ENCODE peak calls at places on chromosomes 3 and 15, in four cellular contexts. One of them, this sample, is unnamed.

GRCh38 chr3:124787490-124788195 is 57.4 kb downstream of the UMPS start:
- DNase-seq in adipocyte: peak; percentile 34
- DNase-seq in fibroblast of lung: peak; percentile 39
- DNase-seq in adrenal gland: no peak
- DNase-seq in this sample: no peak

GRCh38 chr3:142022381-142022780 is 127.0 kb downstream of the TFDP2 start:
- DNase-seq in adipocyte: no peak
- DNase-seq in fibroblast of lung: peak; percentile 23
- DNase-seq in adrenal gland: no peak
- DNase-seq in this sample: no peak

GRCh38 chr15:85583404-85584390 is 203.3 kb downstream of the AKAP13 start:
- DNase-seq in adipocyte: no peak
- DNase-seq in fibroblast of lung: peak; percentile 81
- DNase-seq in adrenal gland: peak; percentile 40
- DNase-seq in this sample: no peak

GRCh38 chr3:172084871-172085556 is 45.6 kb downstream of the FNDC3B start:
- DNase-seq in adipocyte: peak; percentile 60
- DNase-seq in fibroblast of lung: no peak
- DNase-seq in adrenal gland: no peak
- DNase-seq in this sample: no peak

GRCh38 chr3:189868061-189868460 is 236.9 kb downstream of the TP63 start:
- DNase-seq in adipocyte: no peak
- DNase-seq in fibroblast of lung: no peak
- DNase-seq in adrenal gland: no peak
- DNase-seq in this sample: no peak

GRCh38 chr3:188916934-188917391 is 254.8 kb upstream of the TPRG1 start:
- DNase-seq in adipocyte: no peak
- DNase-seq in fibroblast of lung: no peak
- DNase-seq in adrenal gland: no peak
- DNase-seq in this sample: no peak

GRCh38 chr3:171420667-171421066 is 39.5 kb downstream of the TNIK start:
- DNase-seq in adipocyte: no peak
- DNase-seq in fibroblast of lung: peak; percentile 49
- DNase-seq in adrenal gland: no peak
- DNase-seq in this sample: no peak

GRCh38 chr15:94075349-94075748 is 156.0 kb upstream of the MCTP2 start:
- DNase-seq in adipocyte: no peak
- DNase-seq in fibroblast of lung: peak; percentile 47
- DNase-seq in adrenal gland: peak; percentile 28
- DNase-seq in this sample: no peak

GRCh38 chr15:63434567-63435219 is 53.0 kb upstream of the CA12 start:
- DNase-seq in adipocyte: no peak
- DNase-seq in fibroblast of lung: no peak
- DNase-seq in adrenal gland: no peak
- DNase-seq in this sample: no peak

GRCh38 chr3:183815565-183815943 is 9.8 kb downstream of the MAP6D1 start:
- DNase-seq in adipocyte: no peak
- DNase-seq in fibroblast of lung: no peak
- DNase-seq in adrenal gland: no peak
- DNase-seq in this sample: no peak

GRCh38 chr3:68666409-68667193 is 265.7 kb downstream of the TAFA4 start:
- DNase-seq in adipocyte: peak; percentile 0
- DNase-seq in fibroblast of lung: no peak
- DNase-seq in adrenal gland: no peak
- DNase-seq in this sample: no peak

DNA sequence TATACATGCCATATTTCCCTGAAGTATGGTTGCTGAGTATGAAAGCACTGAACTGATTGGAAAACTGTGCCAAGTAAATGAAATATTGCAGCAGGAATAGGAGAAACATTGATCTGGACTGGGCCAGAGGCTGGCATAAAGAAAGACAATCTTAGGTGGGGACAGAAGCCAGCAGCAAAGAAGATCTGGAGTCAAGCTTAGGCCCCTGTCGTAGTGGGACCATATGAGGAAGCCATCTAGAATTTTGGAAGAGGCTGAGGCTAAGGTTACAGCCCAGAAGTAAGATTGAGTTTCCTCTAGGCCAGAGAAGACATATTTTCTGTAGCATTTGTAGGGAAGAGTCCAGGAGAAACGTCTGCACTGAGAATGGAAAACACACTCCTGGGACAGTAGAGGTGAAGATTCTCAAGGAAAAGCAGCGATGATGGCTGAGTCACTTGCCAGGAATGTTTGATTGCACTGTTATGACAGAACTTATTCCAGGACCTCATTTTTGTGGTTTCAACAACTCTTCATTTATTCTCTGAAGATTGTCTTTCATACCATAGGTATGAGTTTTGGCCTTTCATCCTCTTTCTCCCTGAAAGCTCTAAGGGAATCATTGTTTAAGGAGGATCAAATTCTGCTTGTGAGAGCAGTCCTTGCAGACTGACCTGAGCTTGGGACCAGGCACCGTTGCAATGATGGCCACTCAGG is 107.2 kb downstream of the GTPBP8 start:
- DNase-seq in adipocyte: peak; percentile 64
- DNase-seq in fibroblast of lung: peak; percentile 42
- DNase-seq in adrenal gland: no peak
- DNase-seq in this sample: peak; percentile 67
- H3K4me3 ChIP-seq in adipocyte: no peak overlapping the region
- H3K4me3 ChIP-seq in fibroblast of lung: no peak overlapping the region
- H3K4me3 ChIP-seq in adrenal gland: no peak overlapping the region
- H3K4me3 ChIP-seq in this sample: no peak overlapping the region

GRCh38 chr15:82648257-82649103 is 1.3 kb upstream of the CPEB1 start:
- DNase-seq in adipocyte: peak; percentile 14
- DNase-seq in fibroblast of lung: peak; percentile 16
- DNase-seq in adrenal gland: peak; percentile 13
- DNase-seq in this sample: no peak
- H3K27me3 ChIP-seq in adipocyte: no peaks in the 10 kb centered on the region
- H3K27me3 ChIP-seq in fibroblast of lung: peaks cover 16% of the 10 kb centered on the region
- H3K27me3 ChIP-seq in adrenal gland: no peaks in the 10 kb centered on the region
- H3K27me3 ChIP-seq in this sample: peaks cover 45% of the 10 kb centered on the region

DNA sequence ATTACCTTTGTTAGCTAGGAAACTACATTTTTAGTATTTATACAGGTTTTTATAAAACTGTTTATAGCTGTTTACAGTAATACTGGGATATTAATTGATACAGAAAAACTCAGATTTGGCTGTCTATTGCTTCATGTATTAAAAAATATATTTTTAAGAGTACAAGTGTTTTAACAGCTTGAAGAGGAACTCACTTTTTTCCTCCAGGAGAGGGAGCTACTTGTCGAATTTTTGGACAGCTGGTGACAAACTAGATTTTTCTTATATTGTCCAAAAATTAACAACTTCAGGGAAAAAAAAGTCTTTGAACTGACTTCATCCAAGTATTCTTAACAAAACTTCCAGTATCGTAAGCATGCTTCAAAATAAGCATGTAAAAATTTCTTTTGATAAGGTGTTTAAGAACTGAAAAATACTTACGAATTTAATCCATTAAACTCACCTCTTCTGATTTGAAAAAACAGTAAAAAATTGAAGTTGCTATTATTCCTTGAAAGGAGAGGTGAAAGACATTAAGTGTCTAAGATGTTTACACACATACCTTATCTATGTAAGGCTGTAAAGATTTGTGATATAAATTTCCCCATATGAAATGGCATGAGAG is 4.0 kb downstream of the DIPK2A start:
- DNase-seq in adipocyte: peak; percentile 90
- DNase-seq in fibroblast of lung: peak; percentile 89
- DNase-seq in adrenal gland: no peak
- DNase-seq in this sample: no peak
- H3K4me3 ChIP-seq in adipocyte: no peak overlapping the region
- H3K4me3 ChIP-seq in fibroblast of lung: peak overlapping the region; percentile 92
- H3K4me3 ChIP-seq in adrenal gland: peak overlapping the region; percentile 25
- H3K4me3 ChIP-seq in this sample: no peak overlapping the region

GRCh38 chr3:15152166-15152565 is 53.2 kb upstream of the RBSN start:
- DNase-seq in adipocyte: no peak
- DNase-seq in fibroblast of lung: no peak
- DNase-seq in adrenal gland: no peak
- DNase-seq in this sample: no peak

GRCh38 chr3:15153103-15153502 is 52.9 kb upstream of the CAPN7 start:
- DNase-seq in adipocyte: no peak
- DNase-seq in fibroblast of lung: no peak
- DNase-seq in adrenal gland: no peak
- DNase-seq in this sample: no peak

GRCh38 chr3:15157441-15157840 is 48.6 kb upstream of the CAPN7 start:
- DNase-seq in adipocyte: no peak
- DNase-seq in fibroblast of lung: no peak
- DNase-seq in adrenal gland: no peak
- DNase-seq in this sample: no peak

GRCh38 chr3:15155840-15156360 is 50.1 kb upstream of the CAPN7 start:
- DNase-seq in adipocyte: no peak
- DNase-seq in fibroblast of lung: no peak
- DNase-seq in adrenal gland: no peak
- DNase-seq in this sample: no peak

GRCh38 chr3:15154326-15154725 is 51.7 kb upstream of the CAPN7 start:
- DNase-seq in adipocyte: no peak
- DNase-seq in fibroblast of lung: no peak
- DNase-seq in adrenal gland: no peak
- DNase-seq in this sample: no peak
- H3K27me3 ChIP-seq in adipocyte: peaks cover 50% of the 10 kb centered on the region
- H3K27me3 ChIP-seq in fibroblast of lung: peaks cover 5% of the 10 kb centered on the region
- H3K27me3 ChIP-seq in adrenal gland: no peaks in the 10 kb centered on the region
- H3K27me3 ChIP-seq in this sample: peaks cover 5% of the 10 kb centered on the region

GRCh38 chr3:192875971-192876565 is 41.6 kb downstream of the MB21D2 start:
- DNase-seq in adipocyte: peak; percentile 22
- DNase-seq in fibroblast of lung: no peak
- DNase-seq in adrenal gland: no peak
- DNase-seq in this sample: no peak

GRCh38 chr3:192881159-192881786 is 36.4 kb downstream of the MB21D2 start:
- DNase-seq in adipocyte: no peak
- DNase-seq in fibroblast of lung: no peak
- DNase-seq in adrenal gland: no peak
- DNase-seq in this sample: no peak

GRCh38 chr3:192878374-192878773 is 39.3 kb downstream of the MB21D2 start:
- DNase-seq in adipocyte: no peak
- DNase-seq in fibroblast of lung: no peak
- DNase-seq in adrenal gland: no peak
- DNase-seq in this sample: no peak

GRCh38 chr3:192883512-192883911 is 34.1 kb downstream of the MB21D2 start:
- DNase-seq in adipocyte: no peak
- DNase-seq in fibroblast of lung: no peak
- DNase-seq in adrenal gland: no peak
- DNase-seq in this sample: no peak

DNA sequence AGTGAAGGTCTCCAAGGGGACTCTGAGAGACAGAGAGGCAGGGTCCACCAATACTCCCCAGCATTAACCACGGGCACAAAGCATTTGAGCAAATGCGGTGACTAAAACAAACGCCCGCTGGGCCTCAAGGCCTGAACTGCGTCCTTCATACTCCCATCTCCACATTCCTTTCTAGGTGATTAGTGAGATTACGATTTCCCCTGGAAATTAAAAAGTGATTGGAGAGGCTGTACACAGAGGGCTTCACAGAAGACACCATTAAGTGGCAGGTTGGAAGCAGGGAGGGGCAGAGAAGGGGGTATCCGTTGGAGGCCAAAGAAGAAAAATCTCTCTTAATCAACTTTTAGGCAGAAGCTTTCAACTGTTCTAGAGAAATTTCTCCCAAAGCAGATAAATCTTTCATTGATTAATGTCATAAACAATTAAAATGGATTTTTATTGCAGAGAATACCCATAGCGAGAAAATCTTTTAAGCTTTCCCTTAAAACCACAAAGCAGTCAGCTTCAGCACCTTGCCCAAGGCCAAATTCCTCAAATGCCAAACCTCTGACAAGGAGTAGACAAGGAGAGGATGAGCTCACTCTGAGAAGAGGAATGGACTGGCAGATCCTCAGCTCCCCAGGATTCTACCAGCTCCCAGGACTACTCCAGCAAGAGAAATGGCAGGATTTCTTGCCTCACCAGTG is 38.2 kb downstream of the MB21D2 start:
- DNase-seq in adipocyte: peak; percentile 90
- DNase-seq in fibroblast of lung: peak; percentile 71
- DNase-seq in adrenal gland: peak; percentile 61
- DNase-seq in this sample: peak; percentile 97
- H3K4me3 ChIP-seq in adipocyte: no peak overlapping the region
- H3K4me3 ChIP-seq in fibroblast of lung: no peak overlapping the region
- H3K4me3 ChIP-seq in adrenal gland: peak overlapping the region; percentile 21
- H3K4me3 ChIP-seq in this sample: no peak overlapping the region

GRCh38 chr15:27057904-27058645 is 87.1 kb downstream of the GABRG3 start:
- DNase-seq in adipocyte: no peak
- DNase-seq in fibroblast of lung: peak; percentile 15
- DNase-seq in adrenal gland: no peak
- DNase-seq in this sample: no peak

GRCh38 chr15:27058939-27059338 is 88.0 kb downstream of the GABRG3 start:
- DNase-seq in adipocyte: no peak
- DNase-seq in fibroblast of lung: no peak
- DNase-seq in adrenal gland: no peak
- DNase-seq in this sample: no peak

GRCh38 chr15:27059610-27060202 is 88.7 kb downstream of the GABRG3 start:
- DNase-seq in adipocyte: peak; percentile 1
- DNase-seq in fibroblast of lung: peak; percentile 56
- DNase-seq in adrenal gland: peak; percentile 55
- DNase-seq in this sample: peak; percentile 5

DNA sequence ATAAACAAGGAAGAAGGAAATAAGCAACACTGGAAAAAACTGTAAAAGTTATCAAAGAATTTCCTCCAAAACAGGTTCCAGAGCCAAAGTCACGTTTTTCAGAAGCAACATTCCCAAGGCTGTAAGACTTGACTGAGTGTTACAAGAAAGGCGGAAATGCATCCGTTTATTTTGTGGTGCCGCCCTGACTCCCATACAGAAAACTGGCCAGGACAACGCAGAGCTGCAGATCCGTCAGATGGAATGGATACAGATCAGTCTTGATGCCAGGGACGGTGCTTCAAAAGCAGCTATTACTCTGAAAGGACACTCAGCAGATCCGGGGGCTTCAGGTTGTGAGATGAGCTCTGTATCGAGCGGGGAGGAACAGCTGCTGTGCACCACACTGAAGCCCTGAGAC is 83.4 kb downstream of the GABRG3 start:
- DNase-seq in adipocyte: no peak
- DNase-seq in fibroblast of lung: no peak
- DNase-seq in adrenal gland: no peak
- DNase-seq in this sample: no peak
- H3K27me3 ChIP-seq in adipocyte: no peaks in the 10 kb centered on the region
- H3K27me3 ChIP-seq in fibroblast of lung: no peaks in the 10 kb centered on the region
- H3K27me3 ChIP-seq in adrenal gland: no peaks in the 10 kb centered on the region
- H3K27me3 ChIP-seq in this sample: no peaks in the 10 kb centered on the region

GRCh38 chr3:15979900-15980299 is 182.1 kb upstream of the ANKRD28 start:
- DNase-seq in adipocyte: no peak
- DNase-seq in fibroblast of lung: no peak
- DNase-seq in adrenal gland: no peak
- DNase-seq in this sample: no peak

GRCh38 chr3:15983232-15983631 is 185.5 kb upstream of the ANKRD28 start:
- DNase-seq in adipocyte: peak; percentile 90
- DNase-seq in fibroblast of lung: peak; percentile 88
- DNase-seq in adrenal gland: no peak
- DNase-seq in this sample: peak; percentile 39

GRCh38 chr3:15982667-15983145 is 184.9 kb upstream of the ANKRD28 start:
- DNase-seq in adipocyte: peak; percentile 89
- DNase-seq in fibroblast of lung: peak; percentile 95
- DNase-seq in adrenal gland: no peak
- DNase-seq in this sample: peak; percentile 86

GRCh38 chr3:15983693-15984092 is 185.9 kb upstream of the ANKRD28 start:
- DNase-seq in adipocyte: no peak
- DNase-seq in fibroblast of lung: no peak
- DNase-seq in adrenal gland: no peak
- DNase-seq in this sample: no peak

GRCh38 chr3:15982243-15982642 is 184.5 kb upstream of the ANKRD28 start:
- DNase-seq in adipocyte: no peak
- DNase-seq in fibroblast of lung: no peak
- DNase-seq in adrenal gland: no peak
- DNase-seq in this sample: no peak
- H3K4me3 ChIP-seq in adipocyte: peak overlapping the region; percentile 66
- H3K4me3 ChIP-seq in fibroblast of lung: no peak overlapping the region
- H3K4me3 ChIP-seq in adrenal gland: no peak overlapping the region
- H3K4me3 ChIP-seq in this sample: no peak overlapping the region

This sample was measured in kidney epithelial cell.